ENCODE peak calls at places on chromosomes 5 and 9, in nine cellular contexts. One of them, this sample, is unnamed.

GRCh38 chr9:122265265-122265900 is 701 bp downstream of the MRRF start:
- DNase-seq in anterior cingulate cortex: no peak
- DNase-seq in EL: peak; percentile 34
- DNase-seq in NCI-H774: peak; percentile 14
- DNase-seq in HAP-1: no peak
- DNase-seq in activated naive CD4-positive, alpha-beta T cell: no peak
- DNase-seq in SJSA1: no peak
- DNase-seq in LoVo: peak; percentile 40
- DNase-seq in G401: no peak
- DNase-seq in this sample: peak; percentile 30

GRCh38 chr9:24832307-24832706 is 286.6 kb upstream of the IZUMO3 start:
- DNase-seq in anterior cingulate cortex: no peak
- DNase-seq in EL: no peak
- DNase-seq in NCI-H774: no peak
- DNase-seq in HAP-1: peak; percentile 49
- DNase-seq in activated naive CD4-positive, alpha-beta T cell: no peak
- DNase-seq in SJSA1: no peak
- DNase-seq in LoVo: no peak
- DNase-seq in G401: no peak
- DNase-seq in this sample: no peak

GRCh38 chr9:129176786-129177442 is 1.1 kb downstream of the IER5L start:
- DNase-seq in anterior cingulate cortex: no peak
- DNase-seq in EL: peak; percentile 27
- DNase-seq in NCI-H774: peak; percentile 25
- DNase-seq in HAP-1: peak; percentile 47
- DNase-seq in activated naive CD4-positive, alpha-beta T cell: no peak
- DNase-seq in SJSA1: peak; percentile 61
- DNase-seq in LoVo: peak; percentile 36
- DNase-seq in G401: no peak
- DNase-seq in this sample: no peak

GRCh38 chr5:158153508-158153907 is 294.6 kb upstream of the CLINT1 start:
- DNase-seq in anterior cingulate cortex: no peak
- DNase-seq in EL: no peak
- DNase-seq in NCI-H774: no peak
- DNase-seq in HAP-1: no peak
- DNase-seq in activated naive CD4-positive, alpha-beta T cell: no peak
- DNase-seq in SJSA1: no peak
- DNase-seq in LoVo: no peak
- DNase-seq in G401: no peak
- DNase-seq in this sample: no peak

GRCh38 chr5:68141494-68141893 is 74.1 kb upstream of the PIK3R1 start:
- DNase-seq in anterior cingulate cortex: no peak
- DNase-seq in EL: peak; percentile 64
- DNase-seq in NCI-H774: no peak
- DNase-seq in HAP-1: no peak
- DNase-seq in activated naive CD4-positive, alpha-beta T cell: no peak
- DNase-seq in SJSA1: no peak
- DNase-seq in LoVo: no peak
- DNase-seq in G401: no peak
- DNase-seq in this sample: no peak

GRCh38 chr5:12392246-12392645 is 488.0 kb upstream of the CTNND2 start:
- DNase-seq in anterior cingulate cortex: no peak
- DNase-seq in EL: no peak
- DNase-seq in NCI-H774: no peak
- DNase-seq in HAP-1: no peak
- DNase-seq in activated naive CD4-positive, alpha-beta T cell: no peak
- DNase-seq in SJSA1: no peak
- DNase-seq in LoVo: no peak
- DNase-seq in G401: no peak
- DNase-seq in this sample: no peak

GRCh38 chr5:55427157-55427556 is 107.6 kb downstream of the PLPP1 start:
- DNase-seq in anterior cingulate cortex: no peak
- DNase-seq in EL: peak; percentile 71
- DNase-seq in NCI-H774: no peak
- DNase-seq in HAP-1: no peak
- DNase-seq in activated naive CD4-positive, alpha-beta T cell: no peak
- DNase-seq in SJSA1: peak; percentile 42
- DNase-seq in LoVo: no peak
- DNase-seq in G401: no peak
- DNase-seq in this sample: no peak

GRCh38 chr5:143094087-143094511 is 309.4 kb downstream of the NR3C1 start:
- DNase-seq in anterior cingulate cortex: no peak
- DNase-seq in EL: peak; percentile 59
- DNase-seq in NCI-H774: no peak
- DNase-seq in HAP-1: no peak
- DNase-seq in activated naive CD4-positive, alpha-beta T cell: no peak
- DNase-seq in SJSA1: peak; percentile 28
- DNase-seq in LoVo: no peak
- DNase-seq in G401: no peak
- DNase-seq in this sample: no peak

GRCh38 chr5:131218392-131218791 is 45.5 kb upstream of the CDC42SE2 start:
- DNase-seq in anterior cingulate cortex: no peak
- DNase-seq in EL: peak; percentile 64
- DNase-seq in NCI-H774: no peak
- DNase-seq in HAP-1: no peak
- DNase-seq in activated naive CD4-positive, alpha-beta T cell: no peak
- DNase-seq in SJSA1: no peak
- DNase-seq in LoVo: no peak
- DNase-seq in G401: no peak
- DNase-seq in this sample: no peak

GRCh38 chr5:180291234-180291940 is 496 bp downstream of the MAPK9 start:
- DNase-seq in anterior cingulate cortex: no peak
- DNase-seq in EL: peak; percentile 25
- DNase-seq in NCI-H774: no peak
- DNase-seq in HAP-1: peak; percentile 46
- DNase-seq in activated naive CD4-positive, alpha-beta T cell: no peak
- DNase-seq in SJSA1: peak; percentile 47
- DNase-seq in LoVo: peak; percentile 32
- DNase-seq in G401: no peak
- DNase-seq in this sample: peak; percentile 66

GRCh38 chr5:141051526-141051876 is 327 bp downstream of the PCDHB1 start:
- DNase-seq in anterior cingulate cortex: no peak
- DNase-seq in EL: no peak
- DNase-seq in NCI-H774: no peak
- DNase-seq in HAP-1: no peak
- DNase-seq in activated naive CD4-positive, alpha-beta T cell: no peak
- DNase-seq in SJSA1: no peak
- DNase-seq in LoVo: no peak
- DNase-seq in G401: no peak
- DNase-seq in this sample: no peak

GRCh38 chr9:118595719-118596305 is 773.4 kb downstream of the BRINP1 start:
- DNase-seq in anterior cingulate cortex: no peak
- DNase-seq in EL: peak; percentile 67
- DNase-seq in NCI-H774: peak; percentile 76
- DNase-seq in HAP-1: peak; percentile 20
- DNase-seq in activated naive CD4-positive, alpha-beta T cell: no peak
- DNase-seq in SJSA1: peak; percentile 33
- DNase-seq in LoVo: no peak
- DNase-seq in G401: peak; percentile 91
- DNase-seq in this sample: peak; percentile 1

GRCh38 chr9:77809552-77809951 is 161.4 kb upstream of the GNA14 start:
- DNase-seq in anterior cingulate cortex: no peak
- DNase-seq in EL: peak; percentile 45
- DNase-seq in NCI-H774: no peak
- DNase-seq in HAP-1: no peak
- DNase-seq in activated naive CD4-positive, alpha-beta T cell: no peak
- DNase-seq in SJSA1: no peak
- DNase-seq in LoVo: no peak
- DNase-seq in G401: no peak
- DNase-seq in this sample: no peak

GRCh38 chr5:166772770-166773169 is 1518.7 kb upstream of the WWC1 start:
- DNase-seq in anterior cingulate cortex: no peak
- DNase-seq in EL: no peak
- DNase-seq in NCI-H774: no peak
- DNase-seq in HAP-1: no peak
- DNase-seq in activated naive CD4-positive, alpha-beta T cell: no peak
- DNase-seq in SJSA1: peak; percentile 79
- DNase-seq in LoVo: no peak
- DNase-seq in G401: no peak
- DNase-seq in this sample: no peak

GRCh38 chr9:82271099-82271498 is 282.5 kb downstream of the SPATA31D1 start:
- DNase-seq in anterior cingulate cortex: no peak
- DNase-seq in EL: peak; percentile 75
- DNase-seq in NCI-H774: no peak
- DNase-seq in HAP-1: no peak
- DNase-seq in activated naive CD4-positive, alpha-beta T cell: no peak
- DNase-seq in SJSA1: peak; percentile 86
- DNase-seq in LoVo: no peak
- DNase-seq in G401: no peak
- DNase-seq in this sample: no peak

GRCh38 chr9:25427898-25428297 is 250.3 kb downstream of the TUSC1 start:
- DNase-seq in anterior cingulate cortex: no peak
- DNase-seq in EL: no peak
- DNase-seq in NCI-H774: no peak
- DNase-seq in HAP-1: no peak
- DNase-seq in activated naive CD4-positive, alpha-beta T cell: no peak
- DNase-seq in SJSA1: no peak
- DNase-seq in LoVo: no peak
- DNase-seq in G401: no peak
- DNase-seq in this sample: no peak

GRCh38 chr9:16136961-16137360 is 584.1 kb downstream of the CCDC171 start:
- DNase-seq in anterior cingulate cortex: no peak
- DNase-seq in EL: peak; percentile 68
- DNase-seq in NCI-H774: no peak
- DNase-seq in HAP-1: no peak
- DNase-seq in activated naive CD4-positive, alpha-beta T cell: no peak
- DNase-seq in SJSA1: no peak
- DNase-seq in LoVo: no peak
- DNase-seq in G401: no peak
- DNase-seq in this sample: no peak

GRCh38 chr9:123997665-123998277 is 13.8 kb upstream of the LHX2 start:
- DNase-seq in anterior cingulate cortex: no peak
- DNase-seq in EL: peak; percentile 22
- DNase-seq in NCI-H774: no peak
- DNase-seq in HAP-1: peak; percentile 44
- DNase-seq in activated naive CD4-positive, alpha-beta T cell: no peak
- DNase-seq in SJSA1: no peak
- DNase-seq in LoVo: no peak
- DNase-seq in G401: no peak
- DNase-seq in this sample: peak; percentile 27

GRCh38 chr5:149893403-149893931 is 51.1 kb downstream of the PDE6A start:
- DNase-seq in anterior cingulate cortex: no peak
- DNase-seq in EL: no peak
- DNase-seq in NCI-H774: no peak
- DNase-seq in HAP-1: no peak
- DNase-seq in activated naive CD4-positive, alpha-beta T cell: no peak
- DNase-seq in SJSA1: no peak
- DNase-seq in LoVo: no peak
- DNase-seq in G401: no peak
- DNase-seq in this sample: no peak

GRCh38 chr9:14797442-14797841 is 74.9 kb upstream of the CER1 start:
- DNase-seq in anterior cingulate cortex: no peak
- DNase-seq in EL: no peak
- DNase-seq in NCI-H774: no peak
- DNase-seq in HAP-1: no peak
- DNase-seq in activated naive CD4-positive, alpha-beta T cell: no peak
- DNase-seq in SJSA1: no peak
- DNase-seq in LoVo: no peak
- DNase-seq in G401: no peak
- DNase-seq in this sample: no peak

GRCh38 chr9:114141553-114142548 is 13.5 kb upstream of the COL27A1 start:
- DNase-seq in anterior cingulate cortex: no peak
- DNase-seq in EL: no peak
- DNase-seq in NCI-H774: no peak
- DNase-seq in HAP-1: no peak
- DNase-seq in activated naive CD4-positive, alpha-beta T cell: no peak
- DNase-seq in SJSA1: no peak
- DNase-seq in LoVo: no peak
- DNase-seq in G401: no peak
- DNase-seq in this sample: no peak

GRCh38 chr5:131825404-131826013 is 28.7 kb upstream of the FNIP1 start:
- DNase-seq in anterior cingulate cortex: no peak
- DNase-seq in EL: no peak
- DNase-seq in NCI-H774: no peak
- DNase-seq in HAP-1: no peak
- DNase-seq in activated naive CD4-positive, alpha-beta T cell: no peak
- DNase-seq in SJSA1: peak; percentile 36
- DNase-seq in LoVo: no peak
- DNase-seq in G401: no peak
- DNase-seq in this sample: no peak

GRCh38 chr9:114968710-114969109 is 38.3 kb upstream of the TNFSF8 start:
- DNase-seq in anterior cingulate cortex: no peak
- DNase-seq in EL: peak; percentile 55
- DNase-seq in NCI-H774: no peak
- DNase-seq in HAP-1: no peak
- DNase-seq in activated naive CD4-positive, alpha-beta T cell: no peak
- DNase-seq in SJSA1: peak; percentile 54
- DNase-seq in LoVo: no peak
- DNase-seq in G401: no peak
- DNase-seq in this sample: no peak

GRCh38 chr9:98673681-98674080 is 35.1 kb downstream of the GABBR2 start:
- DNase-seq in anterior cingulate cortex: no peak
- DNase-seq in EL: no peak
- DNase-seq in NCI-H774: no peak
- DNase-seq in HAP-1: no peak
- DNase-seq in activated naive CD4-positive, alpha-beta T cell: no peak
- DNase-seq in SJSA1: no peak
- DNase-seq in LoVo: no peak
- DNase-seq in G401: no peak
- DNase-seq in this sample: no peak

GRCh38 chr5:126647071-126647470 is 46.3 kb downstream of the PHAX start:
- DNase-seq in anterior cingulate cortex: no peak
- DNase-seq in EL: no peak
- DNase-seq in NCI-H774: no peak
- DNase-seq in HAP-1: no peak
- DNase-seq in activated naive CD4-positive, alpha-beta T cell: no peak
- DNase-seq in SJSA1: no peak
- DNase-seq in LoVo: no peak
- DNase-seq in G401: no peak
- DNase-seq in this sample: no peak

GRCh38 chr9:100352201-100352726 is 478 bp downstream of the TEX10 start:
- DNase-seq in anterior cingulate cortex: peak; percentile 38
- DNase-seq in EL: peak; percentile 44
- DNase-seq in NCI-H774: peak; percentile 33
- DNase-seq in HAP-1: peak; percentile 49
- DNase-seq in activated naive CD4-positive, alpha-beta T cell: peak; percentile 21
- DNase-seq in SJSA1: no peak
- DNase-seq in LoVo: no peak
- DNase-seq in G401: peak; percentile 50
- DNase-seq in this sample: peak; percentile 36

GRCh38 chr9:112664541-112664940 is 53.4 kb downstream of the INIP start:
- DNase-seq in anterior cingulate cortex: no peak
- DNase-seq in EL: peak; percentile 31
- DNase-seq in NCI-H774: no peak
- DNase-seq in HAP-1: no peak
- DNase-seq in activated naive CD4-positive, alpha-beta T cell: no peak
- DNase-seq in SJSA1: no peak
- DNase-seq in LoVo: no peak
- DNase-seq in G401: no peak
- DNase-seq in this sample: no peak

GRCh38 chr9:105114956-105115728 is 129.3 kb upstream of the SLC44A1 start:
- DNase-seq in anterior cingulate cortex: no peak
- DNase-seq in EL: peak; percentile 63
- DNase-seq in NCI-H774: no peak
- DNase-seq in HAP-1: no peak
- DNase-seq in activated naive CD4-positive, alpha-beta T cell: no peak
- DNase-seq in SJSA1: no peak
- DNase-seq in LoVo: peak; percentile 38
- DNase-seq in G401: no peak
- DNase-seq in this sample: no peak

GRCh38 chr9:135332516-135332915 is 147.1 kb upstream of the PPP1R26 start:
- DNase-seq in anterior cingulate cortex: no peak
- DNase-seq in EL: no peak
- DNase-seq in NCI-H774: no peak
- DNase-seq in HAP-1: no peak
- DNase-seq in activated naive CD4-positive, alpha-beta T cell: no peak
- DNase-seq in SJSA1: no peak
- DNase-seq in LoVo: no peak
- DNase-seq in G401: no peak
- DNase-seq in this sample: no peak

GRCh38 chr5:147481376-147481775 is 28.5 kb downstream of the DPYSL3 start:
- DNase-seq in anterior cingulate cortex: no peak
- DNase-seq in EL: peak; percentile 77
- DNase-seq in NCI-H774: no peak
- DNase-seq in HAP-1: no peak
- DNase-seq in activated naive CD4-positive, alpha-beta T cell: no peak
- DNase-seq in SJSA1: no peak
- DNase-seq in LoVo: no peak
- DNase-seq in G401: no peak
- DNase-seq in this sample: no peak

GRCh38 chr9:124880501-124880900 is 18.6 kb downstream of the ARPC5L start:
- DNase-seq in anterior cingulate cortex: peak; percentile 8
- DNase-seq in EL: no peak
- DNase-seq in NCI-H774: no peak
- DNase-seq in HAP-1: peak; percentile 64
- DNase-seq in activated naive CD4-positive, alpha-beta T cell: no peak
- DNase-seq in SJSA1: no peak
- DNase-seq in LoVo: no peak
- DNase-seq in G401: no peak
- DNase-seq in this sample: no peak

This sample was measured in frontal cortex.